ENCODE peak calls at places on chromosomes 1 and 21, in six cellular contexts. U is cardiac muscle cell, K is heart left ventricle, E is transverse colon, T is stomach, Y is A549. B is an unnamed sample.

GRCh38 chr1:147822292-147822691 is 61.9 kb upstream of the GJA5 start:
- DNase-seq in U (peak; percentile 34), K (no peak), E (no peak), T (no peak), Y (no peak), B (no peak)

GRCh38 chr1:39268112-39268581 is 63.7 kb downstream of the MACF1 start:
- DNase-seq in U (peak; percentile 90), K (peak; percentile 37), E (peak; percentile 20), T (no peak), Y (no peak), B (peak; percentile 78)

GRCh38 chr1:172781513-172782140 is 122.7 kb downstream of the FASLG start:
- DNase-seq in U (no peak), K (no peak), E (no peak), T (no peak), Y (no peak), B (no peak)

GRCh38 chr21:42564561-42564971 is 50.9 kb downstream of the SLC37A1 start:
- DNase-seq in U (no peak), K (no peak), E (peak; percentile 5), T (peak; percentile 17), Y (no peak), B (peak; percentile 11)

GRCh38 chr1:89605692-89606091 is 27.2 kb upstream of the LRRC8C start:
- DNase-seq in U (peak; percentile 84), K (no peak), E (no peak), T (no peak), Y (no peak), B (no peak)

GRCh38 chr1:54135436-54136120 is 17.2 kb downstream of the CDCP2 start:
- DNase-seq in U (no peak), K (no peak), E (no peak), T (no peak), Y (no peak), B (no peak)

GRCh38 chr1:38223391-38223790 is 176.8 kb upstream of the POU3F1 start:
- DNase-seq in U (no peak), K (no peak), E (no peak), T (no peak), Y (no peak), B (no peak)

GRCh38 chr1:2878591-2878990 is 77.1 kb upstream of the TTC34 start:
- DNase-seq in U (no peak), K (no peak), E (no peak), T (no peak), Y (no peak), B (no peak)

GRCh38 chr1:231860221-231861088 is 233.9 kb downstream of the DISC1 start:
- DNase-seq in U (peak; percentile 59), K (no peak), E (no peak), T (no peak), Y (no peak), B (no peak)

GRCh38 chr21:42062543-42063022 is 8.5 kb upstream of the UMODL1 start:
- DNase-seq in U (no peak), K (peak; percentile 39), E (peak; percentile 76), T (peak; percentile 56), Y (no peak), B (no peak)

GRCh38 chr1:226677121-226678020 is 61.7 kb downstream of the ITPKB start:
- DNase-seq in U (peak; percentile 73), K (peak; percentile 77), E (peak; percentile 79), T (peak; percentile 57), Y (peak; percentile 20), B (peak; percentile 86)

GRCh38 chr1:1543706-1544099 is 3.3 kb upstream of the TMEM240 start:
- DNase-seq in U (no peak), K (peak; percentile 85), E (no peak), T (peak; percentile 81), Y (no peak), B (no peak)

GRCh38 chr1:233796146-233796798 is 108.2 kb upstream of the SLC35F3 start:
- DNase-seq in U (no peak), K (no peak), E (no peak), T (no peak), Y (no peak), B (no peak)

GRCh38 chr1:198157241-198157846 is 546 bp downstream of the NEK7 start:
- DNase-seq in U (peak; percentile 95), K (peak; percentile 92), E (peak; percentile 91), T (peak; percentile 90), Y (peak; percentile 94), B (peak; percentile 86)

GRCh38 chr1:152878042-152878441 is at the start of gene SMCP:
- DNase-seq in U (no peak), K (no peak), E (no peak), T (no peak), Y (peak; percentile 9), B (no peak)
- H3K27ac ChIP-seq in U (no peak within 1 kb of the TSS), K (no peak within 1 kb of the TSS), E (no peak within 1 kb of the TSS), T (no peak within 1 kb of the TSS), Y (no peak within 1 kb of the TSS), B (no peak within 1 kb of the TSS)

GRCh38 chr21:34971656-34972055 is 77.4 kb downstream of the RUNX1 start:
- DNase-seq in U (no peak), K (no peak), E (no peak), T (no peak), Y (no peak), B (no peak)
- H3K4me1 ChIP-seq in U (no peaks in the 10 kb centered on the region), K (no peaks in the 10 kb centered on the region), E (no peaks in the 10 kb centered on the region), T (no peaks in the 10 kb centered on the region), Y (no peaks in the 10 kb centered on the region), B (no peaks in the 10 kb centered on the region)

DNA sequence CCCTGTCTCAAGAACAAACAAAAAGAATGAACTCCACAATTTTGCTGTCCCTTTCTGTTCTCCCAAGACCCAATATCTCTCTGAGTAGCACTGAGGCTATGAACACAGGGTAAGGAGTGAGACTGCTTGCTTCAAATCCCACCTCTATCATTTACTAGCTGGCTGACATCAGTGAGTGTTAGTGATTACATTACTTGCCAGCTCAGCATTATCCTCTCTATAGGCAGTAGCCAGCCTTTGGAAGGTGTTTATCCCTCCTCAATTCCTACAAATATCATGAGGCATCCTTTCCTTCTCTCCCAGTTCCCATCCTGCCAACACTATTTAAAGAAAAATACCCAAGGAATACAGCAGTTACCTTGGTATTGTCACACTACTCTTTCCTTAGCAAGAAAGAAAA is 3.0 kb downstream of the PIK3C2B start:
- DNase-seq in U (no peak), K (no peak), E (no peak), T (no peak), Y (no peak), B (no peak)
- H3K4me3 ChIP-seq in U (no peak overlapping the region), K (peak overlapping the region; percentile 74), E (no peak overlapping the region), T (peak overlapping the region; percentile 81), Y (no peak overlapping the region), B (no peak overlapping the region)

GRCh38 chr1:204841316-204841715 is 29.3 kb upstream of the NFASC start:
- DNase-seq in U (no peak), K (no peak), E (no peak), T (no peak), Y (no peak), B (no peak)
- H3K27ac ChIP-seq in U (no peak overlapping the region), K (no peak overlapping the region), E (no peak overlapping the region), T (no peak overlapping the region), Y (no peak overlapping the region), B (no peak overlapping the region)